ENCODE peak calls at places on chromosomes 16 and 17, in nine cellular contexts. W is stimulated activated CD4-positive, alpha-beta T cell treated with anti-CD3 and anti-CD28 coated beads, Interleukin-1b, Interleukin-23, amount 100 ng/mL, for 24 hours; U is sciatic nerve; V is NCI-H2029 treated with DMSO at 0.1 percent for 48 hours; N is NCI-H1694; F is C1 segment of cervical spinal cord; R is cardiac muscle cell; H is GM03348; P is activated CD4-positive, alpha-beta T cell treated with anti-CD3 and anti-CD28 coated beads, Interleukin-2, amount 50 U/mL, for 48 hours. A is an unnamed sample.

GRCh38 chr17:58331815-58332719 is 3.5 kb upstream of the TSPOAP1 start:
- DNase-seq in V (no peak), F (peak), H (no peak), U (peak), N (no peak), R (no peak), W (no peak), P (peak), A (peak)

GRCh38 chr17:45740553-45741330 is 43.4 kb upstream of the CRHR1 start:
- DNase-seq in W (no peak), R (peak), V (peak), N (no peak), P (peak), F (peak), U (no peak), H (peak), A (peak)

GRCh38 chr17:31313982-31314787 is at the start of gene EVI2B:
- DNase-seq in R (peak), N (no peak), W (no peak), V (no peak), H (peak), U (no peak), P (no peak), F (no peak), A (peak)

GRCh38 chr17:73455767-73456166 is 144.0 kb upstream of the CDC42EP4 start:
- DNase-seq in W (no peak), R (no peak), U (no peak), V (no peak), P (no peak), H (no peak), F (no peak), N (no peak), A (no peak)

GRCh38 chr16:30949655-30950515 is 1.0 kb downstream of the ORAI3 start:
- DNase-seq in N (no peak), U (peak), H (peak), F (peak), W (no peak), V (no peak), R (peak), P (peak), A (peak)

GRCh38 chr17:77844681-77845080 is 113.8 kb upstream of the TNRC6C start:
- DNase-seq in W (no peak), V (no peak), U (peak), H (no peak), F (no peak), R (no peak), P (no peak), N (no peak), A (no peak)

GRCh38 chr17:45230787-45231480 is 9.2 kb downstream of the FMNL1 start:
- DNase-seq in R (peak), P (no peak), V (no peak), U (no peak), H (peak), N (no peak), W (no peak), F (no peak), A (no peak)

GRCh38 chr17:54992797-54993639 is 24.5 kb downstream of the STXBP4 start:
- DNase-seq in F (no peak), V (peak), U (no peak), W (no peak), P (no peak), R (peak), H (peak), N (peak), A (peak)

GRCh38 chr17:48113201-48113676 is 5.7 kb downstream of the SNX11 start:
- DNase-seq in W (no peak), U (peak), F (peak), H (no peak), R (peak), P (peak), V (no peak), N (no peak), A (peak)

GRCh38 chr16:35798885-35799426 is 2339.5 kb downstream of the TP53TG3F start:
- DNase-seq in H (no peak), N (peak), W (no peak), V (peak), F (no peak), P (no peak), U (no peak), R (no peak), A (no peak)

GRCh38 chr16:89770367-89770766 is 46.1 kb downstream of the FANCA start:
- DNase-seq in V (no peak), H (no peak), R (no peak), F (no peak), U (no peak), N (no peak), W (no peak), P (no peak), A (no peak)

GRCh38 chr17:80477647-80478478 is 1.5 kb upstream of the NPTX1 start:
- DNase-seq in R (peak), P (peak), F (no peak), W (no peak), H (peak), U (no peak), N (no peak), V (no peak), A (no peak)

GRCh38 chr16:73231969-73232554 is 184.1 kb upstream of the ZFHX3 start:
- DNase-seq in P (no peak), H (no peak), N (no peak), W (no peak), F (no peak), U (no peak), R (peak), V (no peak), A (no peak)

GRCh38 chr16:79093554-79093967 is 507.0 kb downstream of the MAF start:
- DNase-seq in H (no peak), V (no peak), F (peak), W (no peak), U (no peak), P (peak), R (no peak), N (no peak), A (no peak)

GRCh38 chr17:49694847-49695697 is 12.7 kb downstream of the SLC35B1 start:
- DNase-seq in F (peak), U (peak), N (peak), R (peak), V (peak), H (peak), P (peak), W (peak), A (peak)

GRCh38 chr17:67139289-67139688 is 94.9 kb downstream of the CACNG1 start:
- DNase-seq in N (no peak), P (no peak), R (no peak), F (no peak), W (no peak), V (no peak), U (no peak), H (no peak), A (no peak)

GRCh38 chr16:85690469-85691064 is 1.8 kb upstream of the GINS2 start:
- DNase-seq in P (no peak), H (no peak), V (no peak), W (no peak), N (peak), U (no peak), R (peak), F (no peak), A (no peak)

GRCh38 chr17:62892870-62893338 is 73.1 kb upstream of the TANC2 start:
- DNase-seq in R (peak), U (no peak), P (peak), H (peak), V (peak), N (no peak), F (peak), W (no peak), A (peak)

GRCh38 chr17:35299108-35299507 is 56.2 kb downstream of the SLFN5 start:
- DNase-seq in F (no peak), V (peak), U (no peak), P (no peak), N (no peak), H (peak), W (no peak), R (no peak), A (no peak)

A was measured in GM12865.